ENCODE peak calls at places on chromosomes 6 and 20, in five cellular contexts. H is GM23248, D is posterior vena cava, M is HTR-8/SVneo, U is AG09319. Z is an unnamed sample.

GRCh38 chr20:8809107-8809953 is 259.6 kb upstream of the PLCB4 start:
- DNase-seq in H (no peak), D (no peak), M (no peak), U (no peak), Z (no peak)

GRCh38 chr6:14857501-14857900 is 388.4 kb upstream of the JARID2 start:
- DNase-seq in H (no peak), D (peak), M (no peak), U (no peak), Z (no peak)

GRCh38 chr20:3330046-3330741 is 77.3 kb downstream of the DNAAF9 start:
- DNase-seq in H (peak), D (no peak), M (no peak), U (peak), Z (no peak)

GRCh38 chr6:17839526-17839925 is 132.8 kb upstream of the NUP153 start:
- DNase-seq in H (no peak), D (no peak), M (no peak), U (no peak), Z (no peak)

GRCh38 chr6:129163551-129163950 is 280.6 kb downstream of the LAMA2 start:
- DNase-seq in H (no peak), D (no peak), M (no peak), U (no peak), Z (no peak)

GRCh38 chr6:130293800-130294199 is 71.0 kb upstream of the SAMD3 start:
- DNase-seq in H (peak), D (no peak), M (peak), U (peak), Z (peak)

GRCh38 chr6:160949531-160949930 is 42.0 kb upstream of the MAP3K4 start:
- DNase-seq in H (no peak), D (no peak), M (no peak), U (no peak), Z (no peak)

GRCh38 chr6:16898640-16899428 is 137.6 kb upstream of the ATXN1 start:
- DNase-seq in H (no peak), D (no peak), M (no peak), U (no peak), Z (no peak)

GRCh38 chr6:93272201-93272600 is 147.2 kb downstream of the EPHA7 start:
- DNase-seq in H (no peak), D (no peak), M (no peak), U (no peak), Z (no peak)

GRCh38 chr6:53539561-53539960 is 5.3 kb downstream of the GCLC start:
- DNase-seq in H (no peak), D (no peak), M (no peak), U (no peak), Z (no peak)

GRCh38 chr6:148535976-148536375 is 193.3 kb downstream of the SASH1 start:
- DNase-seq in H (peak), D (no peak), M (no peak), U (peak), Z (no peak)

GRCh38 chr6:139181236-139181635 is 46.4 kb downstream of the HECA start:
- DNase-seq in H (no peak), D (no peak), M (no peak), U (no peak), Z (no peak)

GRCh38 chr20:17941087-17941825 is 27.3 kb downstream of the SNX5 start:
- DNase-seq in H (no peak), D (no peak), M (no peak), U (no peak), Z (no peak)

GRCh38 chr6:85422996-85423395 is 26.9 kb upstream of the NT5E start:
- DNase-seq in H (no peak), D (no peak), M (no peak), U (no peak), Z (no peak)

Z was measured in SW480.